ENCODE peak calls at places on chromosomes 13 and 19, in seven cellular contexts. Q is left ventricle myocardium inferior, C is GM12878, F is AG04450, Z is PC-9, O is breast epithelium, M is neural progenitor cell. S is an unnamed sample.

GRCh38 chr13:112525306-112525945 is 62.5 kb downstream of the TUBGCP3 start:
- DNase-seq in C (no peak), Q (no peak), O (no peak), F (no peak), Z (no peak), M (no peak), S (no peak)

GRCh38 chr19:16274466-16274865 is 50.2 kb upstream of the KLF2 start:
- DNase-seq in O (no peak), Q (no peak), F (no peak), C (no peak), M (no peak), Z (no peak), S (no peak)

GRCh38 chr19:19619849-19620210 is 1.3 kb upstream of the PBX4 start:
- DNase-seq in F (no peak), Z (no peak), M (no peak), Q (no peak), O (no peak), C (no peak), S (no peak)

GRCh38 chr13:39335721-39336120 is 267.3 kb downstream of the LHFPL6 start:
- DNase-seq in Q (no peak), M (no peak), F (no peak), Z (no peak), C (no peak), O (no peak), S (no peak)

GRCh38 chr19:38727306-38727867 is 16.9 kb downstream of the CAPN12 start:
- DNase-seq in O (no peak), F (no peak), Q (peak; percentile 11), Z (no peak), C (no peak), M (no peak), S (no peak)

GRCh38 chr19:55585658-55586339 is 5.2 kb upstream of the ZNF579 start:
- DNase-seq in M (peak; percentile 89), F (peak; percentile 37), Z (peak; percentile 93), C (no peak), O (peak; percentile 66), Q (peak; percentile 80), S (no peak)

GRCh38 chr13:104140557-104140956 is 1074.3 kb upstream of the SLC10A2 start:
- DNase-seq in M (no peak), C (no peak), F (no peak), Z (no peak), Q (no peak), O (no peak), S (no peak)

GRCh38 chr13:28147489-28147888 is 9.1 kb downstream of the PAN3 start:
- DNase-seq in F (no peak), Q (no peak), C (no peak), M (no peak), Z (no peak), O (no peak), S (no peak)

GRCh38 chr19:54179921-54180452 is 7.0 kb upstream of the TMC4 start:
- DNase-seq in C (no peak), O (no peak), M (peak; percentile 95), Z (no peak), Q (no peak), F (no peak), S (no peak)

GRCh38 chr13:47008318-47008717 is 111.5 kb upstream of the HTR2A start:
- DNase-seq in Z (no peak), M (no peak), Q (no peak), O (no peak), C (no peak), F (no peak), S (no peak)

GRCh38 chr13:95546919-95547318 is 5.6 kb upstream of the CLDN10 start:
- DNase-seq in F (no peak), O (no peak), C (no peak), Q (no peak), M (no peak), Z (no peak), S (no peak)

GRCh38 chr13:72565893-72566292 is 161.5 kb downstream of the MZT1 start:
- DNase-seq in Z (no peak), C (no peak), Q (no peak), F (no peak), O (no peak), M (peak; percentile 65), S (no peak)

GRCh38 chr13:43058318-43058674 is 34.9 kb downstream of the DNAJC15 start:
- DNase-seq in Q (no peak), M (no peak), C (no peak), F (no peak), Z (peak; percentile 90), O (no peak), S (no peak)

GRCh38 chr19:29001922-29002247 is 211.1 kb downstream of the UQCRFS1 start:
- DNase-seq in M (no peak), Z (no peak), O (no peak), Q (no peak), F (no peak), C (no peak), S (no peak)

GRCh38 chr19:18506545-18506944 is 15.3 kb downstream of the ELL start:
- DNase-seq in Q (no peak), Z (no peak), C (no peak), O (no peak), M (no peak), F (no peak), S (no peak)

GRCh38 chr13:35614666-35615065 is 138.2 kb upstream of the MAB21L1 start:
- DNase-seq in C (no peak), M (no peak), F (no peak), Z (no peak), O (no peak), Q (no peak), S (no peak)

GRCh38 chr19:18401580-18402112 is 4.2 kb upstream of the LRRC25 start:
- DNase-seq in Q (peak; percentile 63), M (peak; percentile 57), O (no peak), C (no peak), Z (peak; percentile 44), F (no peak), S (no peak)

GRCh38 chr13:101576452-101576851 is 124.0 kb downstream of the ITGBL1 start:
- DNase-seq in Z (peak; percentile 28), F (peak; percentile 37), C (no peak), O (no peak), Q (no peak), M (no peak), S (no peak)

GRCh38 chr19:34260771-34261173 is 6.4 kb downstream of the GARRE1 start:
- DNase-seq in Q (no peak), C (no peak), O (no peak), Z (no peak), M (peak; percentile 36), F (no peak), S (no peak)

GRCh38 chr13:48437381-48437780 is 24.5 kb upstream of the LPAR6 start:
- DNase-seq in F (no peak), C (no peak), M (no peak), O (no peak), Z (no peak), Q (peak; percentile 76), S (peak; percentile 58)

GRCh38 chr19:410243-410781 is 1.4 kb upstream of the C2CD4C start:
- DNase-seq in M (no peak), Z (no peak), C (no peak), Q (no peak), O (no peak), F (no peak), S (no peak)

GRCh38 chr13:76231522-76232167 is 595.5 kb downstream of the LMO7 start:
- DNase-seq in C (no peak), M (no peak), F (no peak), O (no peak), Z (no peak), Q (no peak), S (no peak)

GRCh38 chr19:29565171-29565570 is 39.4 kb downstream of the VSTM2B start:
- DNase-seq in M (no peak), F (no peak), O (no peak), Z (no peak), C (no peak), Q (no peak), S (no peak)

GRCh38 chr13:106472621-106473020 is 62.8 kb downstream of the EFNB2 start:
- DNase-seq in Z (no peak), Q (no peak), O (no peak), C (no peak), M (no peak), F (no peak), S (no peak)
- H3K4me3 ChIP-seq in Z (peak overlapping the region; percentile 41), Q (peak overlapping the region; percentile 44), O (no peak overlapping the region), C (no peak overlapping the region), M (no peak overlapping the region), F (no peak overlapping the region), S (peak overlapping the region; percentile 39)

DNA sequence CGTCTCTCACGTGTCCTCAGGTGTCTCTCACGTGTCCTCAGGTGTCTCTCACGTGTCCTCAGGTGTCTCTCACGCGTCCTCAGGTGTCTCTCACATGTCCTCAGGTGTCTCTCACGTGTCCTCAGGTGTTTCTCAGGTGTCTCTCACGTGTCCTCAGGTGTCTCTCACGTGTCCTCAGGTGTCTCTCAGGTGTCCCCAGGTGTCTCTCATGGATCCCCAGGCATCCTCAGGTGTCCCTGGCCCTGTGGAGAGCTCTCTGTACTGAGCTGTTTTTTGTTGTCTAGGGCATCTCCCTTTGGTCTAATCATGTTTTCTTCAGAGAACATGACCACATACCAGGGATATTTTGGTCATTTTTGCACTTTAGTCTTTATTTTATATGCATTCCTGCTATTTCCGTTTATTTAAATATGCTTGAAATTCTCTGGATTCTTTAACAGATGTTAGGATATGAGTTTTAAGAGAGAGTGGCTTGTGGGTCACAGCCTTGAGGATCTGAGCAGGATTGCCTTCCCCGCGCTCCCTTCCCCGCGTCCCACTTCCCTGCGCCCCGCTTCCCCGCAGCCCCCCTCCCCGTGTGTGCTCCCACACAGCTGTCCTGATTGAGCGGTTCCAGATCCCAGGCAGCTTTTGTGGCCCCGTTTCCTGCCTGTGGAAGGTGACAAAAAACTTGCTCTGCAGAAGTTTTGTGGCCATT is 31.9 kb downstream of the ATP4B start:
- DNase-seq in F (no peak), M (no peak), C (no peak), Q (peak; percentile 2), O (no peak), Z (no peak), S (no peak)
- TF ChIP-seq CTCF in F (no peak), M (no peak), C (no peak), Q (no peak), O (no peak), Z (no peak), S (no peak)

DNA sequence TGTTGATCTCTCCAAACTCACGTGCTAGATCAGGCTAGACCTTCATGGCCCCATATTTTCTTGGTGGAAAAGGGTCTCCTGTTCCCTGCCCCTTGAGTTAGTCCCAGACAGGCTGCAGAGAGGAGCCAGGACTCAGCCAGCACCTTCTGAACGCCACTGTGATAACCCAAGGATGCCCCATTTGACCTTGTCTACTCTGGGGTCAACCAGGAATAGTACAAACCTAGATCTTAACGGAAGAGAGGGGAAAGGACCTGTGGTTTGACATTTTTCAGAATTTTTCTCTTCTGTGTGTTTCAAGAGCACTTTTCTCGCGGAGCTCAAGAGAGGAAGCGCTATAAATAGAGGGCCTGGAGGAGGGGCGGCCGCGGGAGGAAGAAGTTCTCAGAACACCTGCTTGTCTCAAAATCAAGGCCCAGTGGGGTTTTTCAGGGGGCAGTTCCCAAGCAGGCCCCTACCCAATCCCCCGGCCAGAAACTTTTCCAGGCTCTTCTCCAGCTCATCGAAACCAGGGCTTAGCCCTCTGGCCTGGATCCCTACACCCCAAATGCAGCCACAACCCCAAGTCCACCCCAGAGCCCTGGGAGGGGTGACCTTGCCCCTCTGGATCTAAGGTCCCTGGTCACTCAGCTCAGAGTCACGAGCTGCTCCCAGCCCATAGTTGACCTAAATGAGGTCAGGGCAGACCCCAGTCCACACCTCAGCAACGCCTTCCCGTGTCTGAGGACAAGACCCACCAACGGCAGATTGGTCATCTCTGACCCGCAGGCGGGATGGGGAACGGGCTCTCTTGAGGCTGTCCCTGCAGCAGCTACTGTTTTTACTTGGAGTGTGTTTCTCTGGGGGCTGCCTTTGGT is 75.6 kb upstream of the TM9SF2 start:
- DNase-seq in Z (no peak), C (peak; percentile 90), F (no peak), O (no peak), M (no peak), Q (peak; percentile 39), S (no peak)
- H3K4me3 ChIP-seq in Z (no peak overlapping the region), C (peak overlapping the region; percentile 10), F (no peak overlapping the region), O (no peak overlapping the region), M (no peak overlapping the region), Q (no peak overlapping the region), S (no peak overlapping the region)

GRCh38 chr19:49059056-49059455 is 1.5 kb upstream of the CGB7 start:
- DNase-seq in C (no peak), F (no peak), M (no peak), Q (no peak), O (no peak), Z (no peak), S (no peak)
- TF ChIP-seq CTCF in C (no peak), F (no peak), M (no peak), Q (no peak), O (no peak), Z (no peak), S (no peak)